ENCODE peak calls at places on chromosomes 5 and 9, in ten cellular contexts. N, Z, C, U, K, Y, D, T, R and O are unnamed samples.

GRCh38 chr5:142590451-142591240 is 95.2 kb downstream of the FGF1 start:
- DNase-seq in N (no peak), Z (no peak), C (no peak), U (no peak), K (peak; percentile 11), Y (no peak), D (no peak), T (no peak), R (no peak), O (no peak)

GRCh38 chr9:127897194-127897692 is 2.2 kb downstream of the ST6GALNAC6 start:
- DNase-seq in N (peak; percentile 88), Z (no peak), C (no peak), U (no peak), K (peak; percentile 91), Y (no peak), D (no peak), T (peak; percentile 90), R (no peak), O (peak; percentile 53)

GRCh38 chr5:72441861-72442540 is 65.2 kb downstream of the ZNF366 start:
- DNase-seq in N (no peak), Z (no peak), C (no peak), U (peak; percentile 89), K (peak; percentile 86), Y (no peak), D (peak; percentile 97), T (no peak), R (no peak), O (peak; percentile 92)

GRCh38 chr5:136279314-136279713 is 86.0 kb downstream of the TRPC7 start:
- DNase-seq in N (no peak), Z (no peak), C (no peak), U (peak; percentile 10), K (no peak), Y (no peak), D (peak; percentile 35), T (no peak), R (no peak), O (peak; percentile 95)

GRCh38 chr9:136640176-136641086 is 22.3 kb upstream of the EGFL7 start:
- DNase-seq in N (no peak), Z (no peak), C (no peak), U (no peak), K (no peak), Y (no peak), D (no peak), T (no peak), R (no peak), O (no peak)

GRCh38 chr5:158384535-158385421 is 525.8 kb upstream of the CLINT1 start:
- DNase-seq in N (no peak), Z (no peak), C (no peak), U (peak; percentile 94), K (peak; percentile 91), Y (no peak), D (peak; percentile 96), T (peak; percentile 90), R (no peak), O (peak; percentile 98)

GRCh38 chr9:82466616-82467251 is 478.2 kb downstream of the SPATA31D1 start:
- DNase-seq in N (no peak), Z (no peak), C (no peak), U (no peak), K (no peak), Y (no peak), D (no peak), T (no peak), R (no peak), O (peak; percentile 11)

GRCh38 chr5:142900926-142901325 is 130.7 kb downstream of the ARHGAP26 start:
- DNase-seq in N (no peak), Z (no peak), C (no peak), U (peak; percentile 69), K (peak; percentile 87), Y (no peak), D (peak; percentile 90), T (no peak), R (no peak), O (peak; percentile 60)

GRCh38 chr5:125484272-125485002 is 738.0 kb upstream of the ZNF608 start:
- DNase-seq in N (peak; percentile 22), Z (no peak), C (no peak), U (peak; percentile 96), K (peak; percentile 90), Y (no peak), D (peak; percentile 94), T (peak; percentile 86), R (no peak), O (peak; percentile 95)

GRCh38 chr5:149338364-149338763 is 6.9 kb upstream of the GRPEL2 start:
- DNase-seq in N (no peak), Z (no peak), C (no peak), U (no peak), K (no peak), Y (no peak), D (no peak), T (no peak), R (no peak), O (no peak)

GRCh38 chr5:94807985-94808384 is 189.5 kb downstream of the SLF1 start:
- DNase-seq in N (peak; percentile 59), Z (no peak), C (no peak), U (no peak), K (no peak), Y (no peak), D (no peak), T (no peak), R (no peak), O (no peak)

GRCh38 chr9:120388000-120388855 is 191.7 kb downstream of the CDK5RAP2 start:
- DNase-seq in N (no peak), Z (no peak), C (no peak), U (no peak), K (no peak), Y (no peak), D (no peak), T (no peak), R (no peak), O (no peak)

GRCh38 chr5:79756102-79756501 is 66.5 kb downstream of the CMYA5 start:
- DNase-seq in N (no peak), Z (no peak), C (no peak), U (no peak), K (no peak), Y (no peak), D (no peak), T (no peak), R (no peak), O (peak; percentile 12)

GRCh38 chr5:129664336-129664937 is 83.5 kb upstream of the MINAR2 start:
- DNase-seq in N (no peak), Z (peak; percentile 31), C (no peak), U (peak; percentile 19), K (peak; percentile 61), Y (no peak), D (peak; percentile 42), T (no peak), R (no peak), O (peak; percentile 59)

GRCh38 chr9:110579763-110580255 is 268 bp upstream of the SVEP1 start:
- DNase-seq in N (peak; percentile 52), Z (no peak), C (no peak), U (no peak), K (peak; percentile 94), Y (no peak), D (peak; percentile 37), T (no peak), R (no peak), O (no peak)

GRCh38 chr9:126361810-126362238 is 35.2 kb downstream of the MVB12B start:
- DNase-seq in N (no peak), Z (no peak), C (no peak), U (no peak), K (peak; percentile 14), Y (no peak), D (no peak), T (no peak), R (no peak), O (peak; percentile 7)